ENCODE peak calls at places on chromosomes 11 and 22, in nine cellular contexts. U, K, V, N, L, R, Z, G and Q are unnamed samples.

GRCh38 chr11:12963789-12964536 is 45.2 kb upstream of the RASSF10 start:
- DNase-seq in U (peak; percentile 31), K (peak; percentile 20), V (peak; percentile 58), N (peak; percentile 84), L (peak; percentile 74), R (peak; percentile 65), Z (no peak), G (peak; percentile 70), Q (peak; percentile 64)

GRCh38 chr11:129458278-129458677 is 82.6 kb downstream of the BARX2 start:
- DNase-seq in U (no peak), K (no peak), V (no peak), N (no peak), L (no peak), R (no peak), Z (no peak), G (no peak), Q (no peak)

GRCh38 chr22:46963672-46964545 is 201.5 kb downstream of the TBC1D22A start:
- DNase-seq in U (no peak), K (no peak), V (no peak), N (no peak), L (no peak), R (no peak), Z (no peak), G (no peak), Q (no peak)

GRCh38 chr11:130675917-130676316 is 227.5 kb downstream of the ADAMTS15 start:
- DNase-seq in U (no peak), K (no peak), V (no peak), N (no peak), L (no peak), R (no peak), Z (no peak), G (no peak), Q (no peak)

GRCh38 chr11:64081663-64082442 is 46.1 kb downstream of the FLRT1 start:
- DNase-seq in U (no peak), K (no peak), V (no peak), N (no peak), L (no peak), R (no peak), Z (no peak), G (no peak), Q (no peak)

GRCh38 chr11:75667268-75667830 is 1.5 kb downstream of the MAP6 start:
- DNase-seq in U (no peak), K (no peak), V (no peak), N (peak; percentile 52), L (no peak), R (no peak), Z (no peak), G (no peak), Q (peak; percentile 38)

GRCh38 chr11:104041792-104042191 is 5.4 kb downstream of the DDI1 start:
- DNase-seq in U (no peak), K (no peak), V (no peak), N (no peak), L (no peak), R (no peak), Z (no peak), G (no peak), Q (no peak)

GRCh38 chr22:19848298-19849224 is 6.1 kb downstream of the GNB1L start:
- DNase-seq in U (no peak), K (peak; percentile 48), V (no peak), N (no peak), L (no peak), R (no peak), Z (no peak), G (no peak), Q (peak; percentile 55)

GRCh38 chr11:112878228-112878627 is 83.0 kb upstream of the NCAM1 start:
- DNase-seq in U (no peak), K (no peak), V (no peak), N (peak; percentile 11), L (no peak), R (no peak), Z (no peak), G (no peak), Q (no peak)

GRCh38 chr11:69437001-69437875 is 44.2 kb upstream of the LINC01488 start:
- DNase-seq in U (no peak), K (peak; percentile 87), V (no peak), N (peak; percentile 60), L (no peak), R (no peak), Z (no peak), G (peak; percentile 19), Q (peak; percentile 34)

GRCh38 chr11:66842896-66843775 is at the start of gene RCE1:
- DNase-seq in U (peak; percentile 90), K (peak; percentile 71), V (peak; percentile 90), N (peak; percentile 95), L (peak; percentile 84), R (peak; percentile 91), Z (peak; percentile 66), G (peak; percentile 91), Q (peak; percentile 87)

GRCh38 chr11:130477646-130478203 is 29.3 kb downstream of the ADAMTS15 start:
- DNase-seq in U (no peak), K (peak; percentile 59), V (no peak), N (no peak), L (peak; percentile 16), R (peak; percentile 39), Z (no peak), G (no peak), Q (peak; percentile 48)

GRCh38 chr11:86067230-86068137 is 1.4 kb downstream of the PICALM start:
- DNase-seq in U (no peak), K (peak; percentile 14), V (no peak), N (no peak), L (no peak), R (peak; percentile 25), Z (no peak), G (no peak), Q (no peak)

GRCh38 chr11:69292221-69292648 is 1.7 kb upstream of the MYEOV start:
- DNase-seq in U (peak; percentile 26), K (no peak), V (peak; percentile 54), N (peak; percentile 61), L (no peak), R (peak; percentile 39), Z (no peak), G (no peak), Q (peak; percentile 34)

GRCh38 chr11:45238724-45239123 is 47.4 kb downstream of the SYT13 start:
- DNase-seq in U (no peak), K (peak; percentile 80), V (no peak), N (no peak), L (no peak), R (peak; percentile 58), Z (peak; percentile 16), G (no peak), Q (peak; percentile 68)

GRCh38 chr11:79244175-79244804 is 196.5 kb downstream of the TENM4 start:
- DNase-seq in U (no peak), K (peak; percentile 58), V (no peak), N (no peak), L (peak; percentile 38), R (peak; percentile 94), Z (peak; percentile 79), G (no peak), Q (peak; percentile 89)

GRCh38 chr11:60931897-60932296 is 7.6 kb downstream of the TMEM132A start:
- DNase-seq in U (no peak), K (no peak), V (no peak), N (no peak), L (no peak), R (no peak), Z (no peak), G (no peak), Q (no peak)

GRCh38 chr11:62129610-62130497 is 6.0 kb downstream of the INCENP start:
- DNase-seq in U (no peak), K (no peak), V (no peak), N (no peak), L (no peak), R (no peak), Z (no peak), G (no peak), Q (no peak)

GRCh38 chr11:11027271-11027670 is 169.4 kb upstream of the ZBED5 start:
- DNase-seq in U (no peak), K (peak; percentile 25), V (no peak), N (no peak), L (no peak), R (peak; percentile 63), Z (peak; percentile 15), G (no peak), Q (peak; percentile 88)

GRCh38 chr22:28442951-28443876 is 236.4 kb downstream of the TTC28 start:
- DNase-seq in U (no peak), K (peak; percentile 40), V (no peak), N (peak; percentile 45), L (peak; percentile 67), R (peak; percentile 84), Z (peak; percentile 59), G (peak; percentile 77), Q (peak; percentile 80)

GRCh38 chr22:19819209-19819910 is 35.3 kb downstream of the GNB1L start:
- DNase-seq in U (peak; percentile 8), K (no peak), V (no peak), N (no peak), L (no peak), R (no peak), Z (no peak), G (peak; percentile 7), Q (no peak)

GRCh38 chr11:117829369-117829725 is 4.8 kb upstream of the FXYD2 start:
- DNase-seq in U (no peak), K (no peak), V (no peak), N (no peak), L (no peak), R (no peak), Z (no peak), G (no peak), Q (no peak)

GRCh38 chr11:119094816-119095065 is 6.9 kb downstream of the DPAGT1 start:
- DNase-seq in U (no peak), K (no peak), V (no peak), N (peak; percentile 67), L (peak; percentile 64), R (peak; percentile 89), Z (peak; percentile 40), G (peak; percentile 85), Q (peak; percentile 88)

GRCh38 chr11:61132646-61133045 is 28.6 kb downstream of the VPS37C start:
- DNase-seq in U (no peak), K (no peak), V (no peak), N (no peak), L (no peak), R (no peak), Z (no peak), G (no peak), Q (no peak)

GRCh38 chr11:87039371-87039770 is 1.6 kb downstream of the TMEM135 start:
- DNase-seq in U (no peak), K (no peak), V (no peak), N (no peak), L (peak; percentile 15), R (peak; percentile 34), Z (no peak), G (no peak), Q (peak; percentile 39)

GRCh38 chr11:121459413-121460041 is 6.8 kb upstream of the SORL1-AS1 start:
- DNase-seq in U (no peak), K (no peak), V (no peak), N (no peak), L (no peak), R (no peak), Z (no peak), G (no peak), Q (no peak)

GRCh38 chr11:17979770-17980371 is 33.0 kb downstream of the SERGEF start:
- DNase-seq in U (no peak), K (peak; percentile 6), V (peak; percentile 16), N (peak; percentile 48), L (peak; percentile 42), R (peak; percentile 38), Z (no peak), G (peak; percentile 14), Q (peak; percentile 26)

GRCh38 chr11:127651175-127651887 is 650.8 kb upstream of the KIRREL3 start:
- DNase-seq in U (no peak), K (no peak), V (no peak), N (no peak), L (no peak), R (peak; percentile 18), Z (peak; percentile 32), G (no peak), Q (peak; percentile 78)

GRCh38 chr11:75725552-75726320 is 8.1 kb downstream of the MOGAT2 start:
- DNase-seq in U (no peak), K (no peak), V (no peak), N (no peak), L (no peak), R (no peak), Z (no peak), G (no peak), Q (no peak)

GRCh38 chr11:123298488-123299447 is 103.7 kb upstream of the CLMP start:
- DNase-seq in U (no peak), K (no peak), V (no peak), N (peak; percentile 71), L (no peak), R (no peak), Z (no peak), G (no peak), Q (no peak)

GRCh38 chr22:49641770-49642313 is 185.8 kb downstream of the BRD1 start:
- DNase-seq in U (no peak), K (no peak), V (no peak), N (no peak), L (no peak), R (no peak), Z (no peak), G (no peak), Q (no peak)